ENCODE peak calls at places on chromosomes 7 and 10, in six cellular contexts. Z is AG09309; N is thoracic aorta; T is CD8-positive, alpha-beta T cell; V is kidney epithelial cell; B is choroid plexus epithelial cell. M is an unnamed sample.

GRCh38 chr10:51389415-51390342 is 309.7 kb downstream of the CSTF2T start:
- DNase-seq in Z (peak), N (no peak), T (no peak), V (peak), B (peak), M (peak)

GRCh38 chr10:110137142-110137545 is 70.3 kb upstream of the MXI1 start:
- DNase-seq in Z (peak), N (no peak), T (no peak), V (no peak), B (peak), M (peak)

GRCh38 chr10:29374162-29374561 is 85.3 kb downstream of the LYZL1 start:
- DNase-seq in Z (no peak), N (no peak), T (no peak), V (no peak), B (no peak), M (no peak)

GRCh38 chr7:18521945-18522566 is 26.5 kb downstream of the HDAC9 start:
- DNase-seq in Z (no peak), N (no peak), T (no peak), V (no peak), B (no peak), M (no peak)

GRCh38 chr7:123725586-123726171 is 23.1 kb downstream of the WASL start:
- DNase-seq in Z (no peak), N (no peak), T (no peak), V (no peak), B (no peak), M (no peak)

GRCh38 chr10:94630017-94630688 is 53.4 kb upstream of the CYP2C18 start:
- DNase-seq in Z (no peak), N (no peak), T (no peak), V (no peak), B (peak), M (peak)

GRCh38 chr7:127927339-127927679 is 103.9 kb downstream of the LRRC4 start:
- DNase-seq in Z (no peak), N (no peak), T (no peak), V (no peak), B (peak), M (peak)

GRCh38 chr10:74888947-74889661 is 62.7 kb downstream of the KAT6B start:
- DNase-seq in Z (no peak), N (no peak), T (no peak), V (no peak), B (no peak), M (no peak)

GRCh38 chr10:132360766-132361447 is 28.9 kb downstream of the LRRC27 start:
- DNase-seq in Z (no peak), N (no peak), T (no peak), V (no peak), B (no peak), M (no peak)

GRCh38 chr7:112338786-112339185 is 111.5 kb upstream of the IFRD1 start:
- DNase-seq in Z (no peak), N (no peak), T (no peak), V (no peak), B (no peak), M (no peak)

GRCh38 chr7:87435546-87435945 is 39.9 kb downstream of the ABCB4 start:
- DNase-seq in Z (no peak), N (no peak), T (no peak), V (peak), B (peak), M (no peak)

GRCh38 chr10:92042541-92042940 is 119.0 kb downstream of the BTAF1 start:
- DNase-seq in Z (no peak), N (no peak), T (no peak), V (no peak), B (no peak), M (no peak)

GRCh38 chr10:49407552-49408137 is 11.8 kb upstream of the DRGX start:
- DNase-seq in Z (peak), N (no peak), T (peak), V (peak), B (peak), M (peak)

GRCh38 chr7:27459729-27460048 is 203.0 kb downstream of the HIBADH start:
- DNase-seq in Z (no peak), N (no peak), T (no peak), V (no peak), B (peak), M (peak)

GRCh38 chr7:156950381-156950858 is 908 bp downstream of the NOM1 start:
- DNase-seq in Z (no peak), N (no peak), T (no peak), V (no peak), B (peak), M (peak)

GRCh38 chr10:112335104-112335840 is 38.6 kb upstream of the ACSL5 start:
- DNase-seq in Z (no peak), N (no peak), T (no peak), V (no peak), B (peak), M (peak)

GRCh38 chr10:103733002-103733419 is 122.4 kb downstream of the SH3PXD2A start:
- DNase-seq in Z (no peak), N (no peak), T (no peak), V (no peak), B (no peak), M (no peak)

GRCh38 chr7:100686201-100686821 is 7.7 kb downstream of the GIGYF1 start:
- DNase-seq in Z (no peak), N (no peak), T (no peak), V (no peak), B (no peak), M (no peak)

GRCh38 chr10:60827791-60828488 is 49.7 kb downstream of the CDK1 start:
- DNase-seq in Z (no peak), N (no peak), T (no peak), V (no peak), B (peak), M (peak)

GRCh38 chr7:92697414-92697813 is 107.2 kb upstream of the FAM133B start:
- DNase-seq in Z (no peak), N (no peak), T (no peak), V (no peak), B (peak), M (no peak)

GRCh38 chr10:86363833-86364511 is 2.6 kb downstream of the GRID1 start:
- DNase-seq in Z (no peak), N (no peak), T (no peak), V (no peak), B (no peak), M (no peak)

GRCh38 chr7:6395898-6396582 is 51.7 kb downstream of the DAGLB start:
- DNase-seq in Z (no peak), N (no peak), T (no peak), V (no peak), B (no peak), M (no peak)

GRCh38 chr10:78770167-78771090 is 298.3 kb upstream of the ZMIZ1 start:
- DNase-seq in Z (no peak), N (no peak), T (no peak), V (no peak), B (no peak), M (no peak)

GRCh38 chr7:21938463-21938862 is 7.2 kb downstream of the CDCA7L start:
- DNase-seq in Z (no peak), N (no peak), T (no peak), V (no peak), B (no peak), M (no peak)

GRCh38 chr10:82982110-82982608 is 1107.2 kb downstream of the NRG3 start:
- DNase-seq in Z (peak), N (no peak), T (no peak), V (peak), B (peak), M (peak)

GRCh38 chr7:114660007-114660406 is 245.4 kb downstream of the FOXP2 start:
- DNase-seq in Z (no peak), N (no peak), T (no peak), V (no peak), B (no peak), M (no peak)

GRCh38 chr7:133827707-133828580 is 299.2 kb upstream of the LRGUK start:
- DNase-seq in Z (no peak), N (no peak), T (no peak), V (no peak), B (no peak), M (no peak)

GRCh38 chr10:101285519-101286070 is 56.3 kb upstream of the LBX1 start:
- DNase-seq in Z (no peak), N (no peak), T (no peak), V (no peak), B (no peak), M (no peak)

GRCh38 chr10:101282937-101283336 is 53.7 kb upstream of the LBX1 start:
- DNase-seq in Z (no peak), N (no peak), T (no peak), V (no peak), B (no peak), M (no peak)

GRCh38 chr10:101284171-101285092 is 55.2 kb upstream of the LBX1 start:
- DNase-seq in Z (no peak), N (no peak), T (no peak), V (no peak), B (no peak), M (no peak)

GRCh38 chr10:101285093-101285463 is 55.8 kb upstream of the LBX1 start:
- DNase-seq in Z (no peak), N (no peak), T (no peak), V (no peak), B (no peak), M (no peak)

GRCh38 chr10:101283762-101284161 is 54.5 kb upstream of the LBX1 start:
- DNase-seq in Z (no peak), N (no peak), T (no peak), V (no peak), B (no peak), M (no peak)
- H3K4me3 ChIP-seq in Z (no peak), N (peak), T (no peak), V (no peak), B (no peak), M (no peak)

GRCh38 chr10:32371101-32371500 is 24.1 kb upstream of the EPC1 start:
- DNase-seq in Z (no peak), N (no peak), T (no peak), V (no peak), B (no peak), M (no peak)

GRCh38 chr10:32366588-32366987 is 19.6 kb upstream of the EPC1 start:
- DNase-seq in Z (no peak), N (no peak), T (no peak), V (no peak), B (no peak), M (no peak)

GRCh38 chr10:32366111-32366510 is 19.2 kb upstream of the EPC1 start:
- DNase-seq in Z (no peak), N (no peak), T (no peak), V (no peak), B (no peak), M (no peak)

GRCh38 chr10:32372000-32372875 is 25.3 kb upstream of the EPC1 start:
- DNase-seq in Z (no peak), N (no peak), T (no peak), V (no peak), B (peak), M (no peak)

GRCh38 chr10:32367793-32368453 is 21.0 kb upstream of the EPC1 start:
- DNase-seq in Z (no peak), N (no peak), T (peak), V (no peak), B (peak), M (peak)
- H3K4me3 ChIP-seq in Z (no peak), N (peak), T (no peak), V (no peak), B (no peak), M (no peak)

GRCh38 chr10:100826983-100827818 is 81.8 kb downstream of the PAX2 start:
- DNase-seq in Z (no peak), N (no peak), T (no peak), V (no peak), B (no peak), M (no peak)

GRCh38 chr10:100825325-100825875 is 80.0 kb downstream of the PAX2 start:
- DNase-seq in Z (no peak), N (no peak), T (no peak), V (no peak), B (no peak), M (no peak)

GRCh38 chr10:100824886-100825285 is 79.5 kb downstream of the PAX2 start:
- DNase-seq in Z (no peak), N (no peak), T (no peak), V (no peak), B (no peak), M (no peak)

GRCh38 chr10:100826661-100826982 is 81.2 kb downstream of the PAX2 start:
- DNase-seq in Z (no peak), N (no peak), T (no peak), V (no peak), B (no peak), M (no peak)

DNA sequence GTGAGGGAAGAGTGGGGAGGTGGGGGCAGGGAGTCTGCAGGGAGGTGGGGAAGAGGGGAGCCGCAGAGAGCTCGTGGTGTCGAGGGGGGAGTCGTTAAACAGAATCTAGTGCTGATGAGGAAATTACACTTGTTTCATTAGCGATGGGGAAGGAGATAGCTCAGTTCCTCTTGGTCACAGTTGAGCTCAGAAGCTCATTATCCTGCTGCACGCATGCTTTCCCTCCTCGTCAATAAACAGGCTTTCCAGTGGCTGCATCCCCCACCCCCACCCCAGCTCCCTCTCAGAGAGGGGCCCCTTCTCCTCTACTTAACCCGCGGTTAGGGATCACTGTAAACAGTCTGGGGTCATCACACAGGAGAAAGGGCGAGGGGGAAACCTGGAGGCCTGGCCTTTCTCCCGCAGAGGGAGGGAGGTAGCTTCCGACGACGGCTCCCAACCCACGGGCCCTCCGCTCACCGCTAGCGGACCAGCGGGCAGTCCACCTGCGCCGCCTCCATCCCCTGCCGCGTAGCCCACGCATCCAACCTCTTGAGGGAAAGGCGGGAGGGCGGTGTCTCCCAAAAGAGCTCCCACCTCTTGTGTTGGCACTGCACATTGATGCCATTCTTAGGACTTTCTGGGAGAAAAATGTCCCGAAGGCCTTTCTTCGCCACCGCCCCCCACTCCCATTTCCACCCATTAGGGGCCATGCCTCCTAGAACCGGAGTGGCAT is 80.7 kb downstream of the PAX2 start:
- DNase-seq in Z (no peak), N (no peak), T (no peak), V (no peak), B (no peak), M (no peak)
- H3K4me3 ChIP-seq in Z (no peak), N (peak), T (no peak), V (no peak), B (no peak), M (no peak)

GRCh38 chr7:14834456-14834855 is 68.1 kb downstream of the DGKB start:
- DNase-seq in Z (no peak), N (no peak), T (no peak), V (no peak), B (peak), M (peak)

GRCh38 chr7:14834888-14835287 is 67.7 kb downstream of the DGKB start:
- DNase-seq in Z (no peak), N (no peak), T (no peak), V (no peak), B (peak), M (no peak)

GRCh38 chr7:14835399-14835798 is 67.2 kb downstream of the DGKB start:
- DNase-seq in Z (no peak), N (no peak), T (no peak), V (no peak), B (no peak), M (no peak)

GRCh38 chr7:14836006-14836405 is 66.5 kb downstream of the DGKB start:
- DNase-seq in Z (no peak), N (no peak), T (no peak), V (no peak), B (peak), M (no peak)

DNA sequence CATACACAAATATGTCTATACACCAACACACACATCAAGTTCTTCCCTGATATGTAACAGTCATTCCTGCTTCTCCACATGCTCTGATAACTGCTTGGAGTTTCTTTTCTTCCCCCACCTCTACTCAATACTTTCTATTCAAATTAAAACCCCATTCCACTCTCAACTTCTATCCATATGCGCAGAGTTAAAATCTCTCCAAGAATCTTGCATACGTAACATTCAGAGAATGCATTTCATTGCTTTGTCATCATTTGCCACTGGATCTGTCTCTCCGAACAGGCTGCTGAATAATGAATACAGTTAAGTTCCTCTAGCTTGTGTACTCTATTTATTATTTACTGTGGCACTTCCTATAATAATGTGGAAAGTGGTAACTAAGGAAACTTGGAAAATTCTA is 68.8 kb downstream of the DGKB start:
- DNase-seq in Z (no peak), N (no peak), T (no peak), V (no peak), B (no peak), M (no peak)
- H3K4me3 ChIP-seq in Z (no peak), N (no peak), T (no peak), V (no peak), B (no peak), M (no peak)

DNA sequence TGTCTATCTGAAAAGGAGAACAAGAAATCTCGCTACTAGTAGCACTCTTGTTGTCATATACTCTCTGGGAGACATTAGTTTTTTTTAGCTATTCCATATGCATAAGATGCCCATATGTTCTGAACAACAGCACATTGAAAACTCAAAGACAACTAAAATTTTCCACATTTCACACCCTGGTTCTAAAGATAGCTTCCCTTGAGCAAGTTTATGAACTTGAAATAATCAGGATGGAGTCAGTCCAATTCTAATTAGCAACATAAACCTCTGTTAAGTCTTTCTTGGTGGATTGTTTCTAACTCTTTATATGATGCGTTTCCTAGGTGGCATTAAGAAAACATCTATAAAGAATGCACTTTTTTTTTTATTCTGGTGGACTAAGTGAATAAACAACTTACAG is 1095.3 kb downstream of the GRM8 start:
- DNase-seq in Z (no peak), N (no peak), T (no peak), V (no peak), B (no peak), M (no peak)
- H3K4me3 ChIP-seq in Z (no peak), N (no peak), T (no peak), V (no peak), B (no peak), M (no peak)

DNA sequence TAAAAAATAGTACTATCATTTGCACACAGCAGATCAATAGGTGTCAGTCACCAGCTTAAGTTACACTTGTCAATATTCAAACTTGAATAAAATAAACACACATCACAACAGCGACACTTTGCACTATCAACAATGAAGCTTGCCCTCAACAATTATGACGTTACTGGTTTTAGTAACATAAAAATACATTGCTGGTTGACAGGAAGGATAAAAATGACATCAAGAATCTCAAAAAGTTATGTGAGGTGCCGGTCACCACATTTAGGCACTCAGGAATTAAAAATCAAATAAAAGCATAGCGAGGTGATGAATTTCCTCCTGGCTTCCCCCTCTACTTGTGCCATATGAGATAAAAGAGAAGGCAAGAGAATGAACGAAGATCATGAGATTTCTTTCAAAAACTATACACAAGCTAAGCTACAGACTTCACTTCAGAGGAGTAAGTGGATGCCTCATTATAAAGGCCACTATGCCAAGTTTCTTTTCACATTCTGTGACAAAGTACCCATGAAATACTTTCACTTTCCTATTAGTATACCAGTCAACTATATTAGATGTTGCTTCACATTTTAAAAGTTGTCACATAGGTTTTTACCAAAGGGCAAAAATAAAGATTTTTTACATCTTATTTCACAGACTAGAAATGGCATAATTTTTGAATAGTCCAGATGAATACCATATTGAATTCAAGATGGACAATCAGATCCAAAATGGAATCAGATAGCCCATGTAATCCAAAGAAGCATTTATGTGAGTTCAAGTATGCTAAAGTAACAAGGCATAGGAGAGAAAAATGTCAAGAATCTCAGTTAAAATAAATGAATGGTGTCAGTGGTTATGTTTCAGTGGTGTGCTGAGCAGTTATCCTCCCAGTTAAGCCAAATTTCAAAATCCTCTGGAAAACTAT is 3.6 kb downstream of the CCDC71L start:
- DNase-seq in Z (no peak), N (no peak), T (no peak), V (no peak), B (peak), M (peak)
- H3K4me3 ChIP-seq in Z (peak), N (peak), T (no peak), V (no peak), B (peak), M (peak)

GRCh38 chr7:130345106-130345505 is 490 bp downstream of the CPA5 start:
- DNase-seq in Z (no peak), N (no peak), T (no peak), V (no peak), B (peak), M (no peak)
- H3K4me3 ChIP-seq in Z (no peak), N (no peak), T (no peak), V (no peak), B (peak), M (no peak)

GRCh38 chr7:74093671-74094223 is 10.1 kb downstream of the LIMK1 start:
- DNase-seq in Z (no peak), N (no peak), T (no peak), V (no peak), B (no peak), M (no peak)
- H3K4me3 ChIP-seq in Z (no peak), N (peak), T (peak), V (no peak), B (peak), M (no peak)

GRCh38 chr7:26337232-26337865 is 45.7 kb downstream of the SNX10 start:
- DNase-seq in Z (no peak), N (no peak), T (no peak), V (no peak), B (no peak), M (no peak)
- H3K4me3 ChIP-seq in Z (no peak), N (no peak), T (no peak), V (no peak), B (no peak), M (no peak)